ENCODE peak calls at places on chromosomes 6 and 20, in five cellular contexts. E is lower lobe of right lung, R is endodermal cell, K is colonic mucosa, V is MM.1S. N is an unnamed sample.
A peak's percentile ranks its signal among the peaks of the same experiment; 100 is the strongest.

GRCh38 chr6:17995414-17995813 is 8.0 kb upstream of the KIF13A start:
- DNase-seq in E (no peak), R (no peak), K (no peak), V (no peak), N (no peak)

GRCh38 chr20:1665345-1665744 is 7.8 kb upstream of the SIRPG start:
- DNase-seq in E (no peak), R (no peak), K (no peak), V (no peak), N (no peak)

GRCh38 chr6:26272171-26272631 is 92.8 kb upstream of the BTN3A2 start:
- DNase-seq in E (peak; percentile 75), R (peak; percentile 89), K (peak; percentile 65), V (peak; percentile 61), N (peak; percentile 65)

GRCh38 chr6:7138111-7138510 is 30.4 kb downstream of the RREB1 start:
- DNase-seq in E (no peak), R (no peak), K (no peak), V (no peak), N (no peak)

GRCh38 chr6:151723152-151723551 is 84.3 kb upstream of the ESR1 start:
- DNase-seq in E (no peak), R (no peak), K (no peak), V (no peak), N (no peak)

GRCh38 chr6:14841901-14842421 is 403.9 kb upstream of the JARID2 start:
- DNase-seq in E (peak; percentile 70), R (no peak), K (no peak), V (no peak), N (no peak)

GRCh38 chr20:4366076-4366475 is 350.7 kb upstream of the RNF24 start:
- DNase-seq in E (no peak), R (no peak), K (no peak), V (no peak), N (no peak)

GRCh38 chr6:107102414-107102805 is 12.9 kb downstream of the BEND3 start:
- DNase-seq in E (no peak), R (peak; percentile 44), K (no peak), V (no peak), N (no peak)

GRCh38 chr6:16854986-16855385 is 93.7 kb upstream of the ATXN1 start:
- DNase-seq in E (no peak), R (no peak), K (no peak), V (no peak), N (no peak)

GRCh38 chr6:161569071-161569470 is 295.2 kb upstream of the AGPAT4 start:
- DNase-seq in E (no peak), R (no peak), K (no peak), V (no peak), N (no peak)

GRCh38 chr6:39018103-39018502 is 30.5 kb upstream of the GLP1R start:
- DNase-seq in E (no peak), R (no peak), K (no peak), V (no peak), N (peak; percentile 2)

GRCh38 chr6:45592991-45593390 is 215.3 kb upstream of the SUPT3H start:
- DNase-seq in E (no peak), R (no peak), K (no peak), V (no peak), N (no peak)

GRCh38 chr6:22582806-22583205 is 13.4 kb downstream of the HDGFL1 start:
- DNase-seq in E (no peak), R (no peak), K (no peak), V (no peak), N (no peak)

GRCh38 chr6:167736486-167737204 is 90.1 kb upstream of the AFDN start:
- DNase-seq in E (no peak), R (peak; percentile 40), K (no peak), V (no peak), N (no peak)

GRCh38 chr6:16238658-16239089 is 287 bp downstream of the GMPR start:
- DNase-seq in E (no peak), R (no peak), K (no peak), V (no peak), N (no peak)

GRCh38 chr6:166561766-166562165 is 24.7 kb downstream of the RAMACL start:
- DNase-seq in E (no peak), R (peak; percentile 2), K (no peak), V (no peak), N (no peak)

DNA sequence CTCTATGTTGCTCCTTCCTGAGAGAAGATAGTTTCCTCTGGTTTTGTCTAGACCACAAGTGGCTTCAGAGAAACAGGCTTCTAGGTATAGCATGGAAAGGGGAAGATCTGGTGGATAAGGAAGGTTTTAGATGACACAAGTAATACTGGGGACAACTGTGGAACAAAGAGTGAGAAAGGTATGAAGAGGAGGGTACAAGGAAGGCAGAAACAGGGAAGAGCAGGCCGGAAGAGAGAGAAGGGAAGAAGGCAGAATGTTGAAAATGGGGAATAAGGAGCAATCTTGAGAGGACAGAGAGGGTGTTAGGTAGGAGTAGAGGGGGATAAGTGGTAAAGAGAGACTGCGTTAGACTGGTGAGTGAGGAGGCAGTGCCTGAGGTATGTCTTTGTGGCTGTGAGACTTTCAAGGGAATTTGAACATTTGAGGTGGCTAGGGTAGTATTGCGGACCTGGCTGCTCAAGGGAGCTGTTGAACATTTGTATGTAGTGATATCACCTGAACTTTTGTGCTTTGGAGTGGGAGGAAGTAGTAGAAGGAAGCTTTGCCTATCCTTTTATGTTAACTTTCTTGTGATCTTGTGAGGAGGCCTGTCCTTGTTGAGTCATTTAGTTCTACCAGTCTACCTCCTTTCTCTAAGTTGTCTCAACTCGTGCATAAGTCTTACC is 69.5 kb downstream of the FOXO3 start:
- DNase-seq in E (no peak), R (no peak), K (no peak), V (no peak), N (no peak)
- H3K4me1 ChIP-seq in E (peaks cover 81% of the 10 kb centered on the region), R (peaks cover 3% of the 10 kb centered on the region), K (peaks cover 2% of the 10 kb centered on the region), V (peaks cover 94% of the 10 kb centered on the region), N (peaks cover 28% of the 10 kb centered on the region)

DNA sequence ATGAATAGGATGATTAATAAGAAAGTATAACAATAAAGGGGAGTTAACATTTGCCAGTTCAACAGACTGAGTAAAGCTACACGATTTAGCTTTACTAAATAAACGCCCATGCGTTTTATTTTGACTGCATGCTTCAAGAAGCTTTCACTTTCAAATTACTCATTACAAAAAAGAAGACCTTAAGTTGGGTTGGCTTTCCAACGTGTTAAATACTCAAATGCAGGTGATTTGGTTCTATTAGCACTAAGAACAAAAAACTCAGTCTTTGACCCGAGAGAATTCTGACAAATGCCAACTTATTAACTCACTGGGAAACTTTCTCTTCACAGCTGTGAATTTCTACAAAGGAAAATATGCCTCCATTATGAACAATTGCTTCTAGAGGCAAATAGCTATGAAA is 24.8 kb downstream of the RNF146 start:
- DNase-seq in E (no peak), R (no peak), K (no peak), V (no peak), N (no peak)
- H3K27ac ChIP-seq in E (no peak overlapping the region), R (no peak overlapping the region), K (no peak overlapping the region), V (no peak overlapping the region), N (no peak overlapping the region)

DNA sequence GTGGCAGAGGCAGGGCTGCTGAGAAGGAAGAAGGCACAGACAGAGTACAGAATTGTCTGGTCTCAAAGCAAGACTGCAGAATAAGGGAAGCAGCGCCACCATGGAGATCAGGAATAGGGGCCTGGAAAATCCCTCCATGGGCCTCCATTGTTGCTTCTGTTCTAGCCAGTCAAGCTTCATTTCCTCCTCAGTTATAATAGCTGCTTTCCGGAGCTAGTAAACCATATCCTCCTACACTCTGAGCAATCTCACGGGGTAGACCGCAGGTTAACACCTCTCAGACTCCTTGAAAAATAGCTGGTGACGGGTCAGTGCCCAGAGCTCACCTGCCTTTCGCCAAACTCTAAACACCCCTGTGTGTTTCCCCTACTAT is 570 bp upstream of the HLA-DMB start:
- DNase-seq in E (no peak), R (no peak), K (no peak), V (peak; percentile 26), N (peak; percentile 52)
- H3K4me1 ChIP-seq in E (peaks cover 46% of the 10 kb centered on the region), R (no peaks in the 10 kb centered on the region), K (peaks cover 3% of the 10 kb centered on the region), V (peaks cover 33% of the 10 kb centered on the region), N (peaks cover 6% of the 10 kb centered on the region)

GRCh38 chr6:1810880-1811279 is 201.2 kb downstream of the FOXC1 start:
- DNase-seq in E (no peak), R (no peak), K (no peak), V (no peak), N (no peak)

GRCh38 chr6:1812487-1812886 is 202.8 kb downstream of the FOXC1 start:
- DNase-seq in E (no peak), R (no peak), K (no peak), V (no peak), N (no peak)

GRCh38 chr6:1809359-1809988 is 199.8 kb downstream of the FOXC1 start:
- DNase-seq in E (no peak), R (no peak), K (no peak), V (no peak), N (no peak)

GRCh38 chr6:1814279-1814678 is 204.6 kb downstream of the FOXC1 start:
- DNase-seq in E (no peak), R (no peak), K (no peak), V (no peak), N (no peak)

DNA sequence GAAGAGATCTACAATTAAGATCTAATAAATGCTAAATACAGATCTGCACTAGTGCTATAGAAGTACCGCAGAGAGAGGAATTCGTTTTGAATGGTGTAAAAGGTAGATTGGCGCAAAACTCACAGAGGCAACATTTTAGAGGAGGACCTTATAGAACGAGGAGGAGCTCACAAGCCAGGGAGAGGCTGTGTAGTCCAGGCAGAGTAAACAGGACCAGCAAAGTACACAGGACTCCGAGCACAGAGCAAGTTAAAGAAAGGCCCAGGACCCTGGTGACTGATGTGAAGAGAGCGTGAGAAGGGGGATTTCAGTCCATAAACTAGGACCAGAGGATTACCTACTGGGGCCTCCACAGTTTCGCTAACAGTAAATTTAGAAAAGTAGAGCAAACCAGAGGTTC is 202.3 kb downstream of the FOXC1 start:
- DNase-seq in E (no peak), R (no peak), K (no peak), V (no peak), N (no peak)
- H3K27ac ChIP-seq in E (no peak overlapping the region), R (no peak overlapping the region), K (no peak overlapping the region), V (no peak overlapping the region), N (no peak overlapping the region)

GRCh38 chr6:13427838-13428527 is 59.4 kb downstream of the GFOD1 start:
- DNase-seq in E (peak; percentile 56), R (peak; percentile 84), K (no peak), V (peak; percentile 65), N (peak; percentile 56)

GRCh38 chr6:13425270-13425905 is 62.0 kb downstream of the GFOD1 start:
- DNase-seq in E (no peak), R (no peak), K (no peak), V (no peak), N (no peak)

GRCh38 chr6:13428528-13429405 is 58.6 kb downstream of the GFOD1 start:
- DNase-seq in E (no peak), R (no peak), K (no peak), V (no peak), N (no peak)

GRCh38 chr6:13425971-13426931 is 61.1 kb downstream of the GFOD1 start:
- DNase-seq in E (no peak), R (peak; percentile 50), K (no peak), V (no peak), N (no peak)

DNA sequence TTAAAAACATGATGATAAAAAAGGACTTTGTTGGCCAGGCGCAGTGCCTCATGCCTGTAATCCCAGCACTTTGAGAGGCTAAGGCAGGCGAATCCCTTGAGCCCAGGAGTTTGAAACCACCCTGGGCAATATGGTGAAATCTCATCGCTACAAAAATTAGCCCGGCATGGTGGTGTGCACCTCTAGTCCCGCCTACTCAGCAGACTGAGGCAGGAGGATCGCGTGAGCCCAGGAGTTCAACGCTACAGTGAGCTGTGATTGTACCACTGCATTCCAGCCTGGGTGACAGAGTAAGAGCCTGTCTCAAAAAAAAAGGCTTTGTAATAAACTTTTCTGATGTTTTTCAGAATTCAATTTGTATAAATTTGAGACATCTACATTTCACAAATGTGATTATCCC is 60.1 kb downstream of the GFOD1 start:
- DNase-seq in E (no peak), R (peak; percentile 46), K (no peak), V (no peak), N (no peak)
- H3K4me1 ChIP-seq in E (peaks cover 79% of the 10 kb centered on the region), R (peaks cover 5% of the 10 kb centered on the region), K (no peaks in the 10 kb centered on the region), V (peaks cover 22% of the 10 kb centered on the region), N (no peaks in the 10 kb centered on the region)

N was measured in small intestine.